ENCODE peak calls at places on chromosome 9, in ten cellular contexts. One of them, this sample, is unnamed.

GRCh38 chr9:88801214-88801796 is 190.0 kb upstream of the S1PR3 start:
- DNase-seq in lower leg skin: peak
- DNase-seq in aorta: no peak
- DNase-seq in foreskin keratinocyte: no peak
- DNase-seq in hippocampal formation: no peak
- DNase-seq in NCI-H1417 treated with DMSO at 0.1 percent for 48 hours: no peak
- DNase-seq in colonic mucosa: no peak
- DNase-seq in non-pigmented ciliary epithelial cell: no peak
- DNase-seq in right cardiac atrium: no peak
- DNase-seq in T-helper 17 cell: no peak
- DNase-seq in this sample: no peak

GRCh38 chr9:108620767-108621166 is 235.0 kb downstream of the ACTL7B start:
- DNase-seq in lower leg skin: no peak
- DNase-seq in aorta: no peak
- DNase-seq in foreskin keratinocyte: peak
- DNase-seq in hippocampal formation: no peak
- DNase-seq in NCI-H1417 treated with DMSO at 0.1 percent for 48 hours: no peak
- DNase-seq in colonic mucosa: no peak
- DNase-seq in non-pigmented ciliary epithelial cell: no peak
- DNase-seq in right cardiac atrium: no peak
- DNase-seq in T-helper 17 cell: no peak
- DNase-seq in this sample: no peak

GRCh38 chr9:76718166-76718565 is 46.1 kb upstream of the PCA3 start:
- DNase-seq in lower leg skin: no peak
- DNase-seq in aorta: no peak
- DNase-seq in foreskin keratinocyte: no peak
- DNase-seq in hippocampal formation: no peak
- DNase-seq in NCI-H1417 treated with DMSO at 0.1 percent for 48 hours: no peak
- DNase-seq in colonic mucosa: no peak
- DNase-seq in non-pigmented ciliary epithelial cell: no peak
- DNase-seq in right cardiac atrium: no peak
- DNase-seq in T-helper 17 cell: no peak
- DNase-seq in this sample: no peak

GRCh38 chr9:98477884-98478283 is 222.4 kb upstream of the TBC1D2 start:
- DNase-seq in lower leg skin: peak
- DNase-seq in aorta: no peak
- DNase-seq in foreskin keratinocyte: no peak
- DNase-seq in hippocampal formation: no peak
- DNase-seq in NCI-H1417 treated with DMSO at 0.1 percent for 48 hours: no peak
- DNase-seq in colonic mucosa: no peak
- DNase-seq in non-pigmented ciliary epithelial cell: no peak
- DNase-seq in right cardiac atrium: no peak
- DNase-seq in T-helper 17 cell: no peak
- DNase-seq in this sample: peak

GRCh38 chr9:23342296-23342695 is 483.7 kb downstream of the ELAVL2 start:
- DNase-seq in lower leg skin: no peak
- DNase-seq in aorta: no peak
- DNase-seq in foreskin keratinocyte: no peak
- DNase-seq in hippocampal formation: no peak
- DNase-seq in NCI-H1417 treated with DMSO at 0.1 percent for 48 hours: no peak
- DNase-seq in colonic mucosa: no peak
- DNase-seq in non-pigmented ciliary epithelial cell: peak
- DNase-seq in right cardiac atrium: no peak
- DNase-seq in T-helper 17 cell: no peak
- DNase-seq in this sample: peak

GRCh38 chr9:112552229-112553050 is 65.8 kb downstream of the KIAA1958 start:
- DNase-seq in lower leg skin: no peak
- DNase-seq in aorta: no peak
- DNase-seq in foreskin keratinocyte: no peak
- DNase-seq in hippocampal formation: no peak
- DNase-seq in NCI-H1417 treated with DMSO at 0.1 percent for 48 hours: no peak
- DNase-seq in colonic mucosa: no peak
- DNase-seq in non-pigmented ciliary epithelial cell: no peak
- DNase-seq in right cardiac atrium: no peak
- DNase-seq in T-helper 17 cell: no peak
- DNase-seq in this sample: no peak

GRCh38 chr9:95570150-95570549 is 53.4 kb upstream of the PTCH1 start:
- DNase-seq in lower leg skin: peak
- DNase-seq in aorta: no peak
- DNase-seq in foreskin keratinocyte: no peak
- DNase-seq in hippocampal formation: no peak
- DNase-seq in NCI-H1417 treated with DMSO at 0.1 percent for 48 hours: no peak
- DNase-seq in colonic mucosa: no peak
- DNase-seq in non-pigmented ciliary epithelial cell: no peak
- DNase-seq in right cardiac atrium: no peak
- DNase-seq in T-helper 17 cell: no peak
- DNase-seq in this sample: no peak

GRCh38 chr9:125850763-125851162 is 103.6 kb downstream of the PBX3 start:
- DNase-seq in lower leg skin: no peak
- DNase-seq in aorta: no peak
- DNase-seq in foreskin keratinocyte: no peak
- DNase-seq in hippocampal formation: no peak
- DNase-seq in NCI-H1417 treated with DMSO at 0.1 percent for 48 hours: no peak
- DNase-seq in colonic mucosa: no peak
- DNase-seq in non-pigmented ciliary epithelial cell: no peak
- DNase-seq in right cardiac atrium: no peak
- DNase-seq in T-helper 17 cell: no peak
- DNase-seq in this sample: no peak

GRCh38 chr9:116144038-116144437 is 9.6 kb upstream of the PAPPA start:
- DNase-seq in lower leg skin: no peak
- DNase-seq in aorta: no peak
- DNase-seq in foreskin keratinocyte: peak
- DNase-seq in hippocampal formation: no peak
- DNase-seq in NCI-H1417 treated with DMSO at 0.1 percent for 48 hours: no peak
- DNase-seq in colonic mucosa: no peak
- DNase-seq in non-pigmented ciliary epithelial cell: no peak
- DNase-seq in right cardiac atrium: no peak
- DNase-seq in T-helper 17 cell: no peak
- DNase-seq in this sample: no peak

GRCh38 chr9:129319076-129319937 is 141.2 kb upstream of the IER5L start:
- DNase-seq in lower leg skin: peak
- DNase-seq in aorta: no peak
- DNase-seq in foreskin keratinocyte: no peak
- DNase-seq in hippocampal formation: no peak
- DNase-seq in NCI-H1417 treated with DMSO at 0.1 percent for 48 hours: no peak
- DNase-seq in colonic mucosa: peak
- DNase-seq in non-pigmented ciliary epithelial cell: no peak
- DNase-seq in right cardiac atrium: no peak
- DNase-seq in T-helper 17 cell: no peak
- DNase-seq in this sample: no peak

GRCh38 chr9:8301296-8301695 is 501.7 kb upstream of the DMAC1 start:
- DNase-seq in lower leg skin: no peak
- DNase-seq in aorta: no peak
- DNase-seq in foreskin keratinocyte: no peak
- DNase-seq in hippocampal formation: no peak
- DNase-seq in NCI-H1417 treated with DMSO at 0.1 percent for 48 hours: no peak
- DNase-seq in colonic mucosa: no peak
- DNase-seq in non-pigmented ciliary epithelial cell: no peak
- DNase-seq in right cardiac atrium: no peak
- DNase-seq in T-helper 17 cell: no peak
- DNase-seq in this sample: no peak

GRCh38 chr9:36276840-36277239 is 18.6 kb upstream of the GNE start:
- DNase-seq in lower leg skin: no peak
- DNase-seq in aorta: no peak
- DNase-seq in foreskin keratinocyte: peak
- DNase-seq in hippocampal formation: no peak
- DNase-seq in NCI-H1417 treated with DMSO at 0.1 percent for 48 hours: no peak
- DNase-seq in colonic mucosa: peak
- DNase-seq in non-pigmented ciliary epithelial cell: peak
- DNase-seq in right cardiac atrium: no peak
- DNase-seq in T-helper 17 cell: no peak
- DNase-seq in this sample: no peak

GRCh38 chr9:22342489-22343217 is 104.0 kb upstream of the DMRTA1 start:
- DNase-seq in lower leg skin: no peak
- DNase-seq in aorta: no peak
- DNase-seq in foreskin keratinocyte: peak
- DNase-seq in hippocampal formation: no peak
- DNase-seq in NCI-H1417 treated with DMSO at 0.1 percent for 48 hours: no peak
- DNase-seq in colonic mucosa: no peak
- DNase-seq in non-pigmented ciliary epithelial cell: no peak
- DNase-seq in right cardiac atrium: peak
- DNase-seq in T-helper 17 cell: no peak
- DNase-seq in this sample: no peak

GRCh38 chr9:74102702-74103101 is 394.4 kb upstream of the RORB start:
- DNase-seq in lower leg skin: no peak
- DNase-seq in aorta: no peak
- DNase-seq in foreskin keratinocyte: no peak
- DNase-seq in hippocampal formation: no peak
- DNase-seq in NCI-H1417 treated with DMSO at 0.1 percent for 48 hours: no peak
- DNase-seq in colonic mucosa: no peak
- DNase-seq in non-pigmented ciliary epithelial cell: no peak
- DNase-seq in right cardiac atrium: no peak
- DNase-seq in T-helper 17 cell: no peak
- DNase-seq in this sample: no peak

GRCh38 chr9:133237271-133237731 is 28.3 kb upstream of the OBP2B start:
- DNase-seq in lower leg skin: peak
- DNase-seq in aorta: no peak
- DNase-seq in foreskin keratinocyte: peak
- DNase-seq in hippocampal formation: no peak
- DNase-seq in NCI-H1417 treated with DMSO at 0.1 percent for 48 hours: no peak
- DNase-seq in colonic mucosa: no peak
- DNase-seq in non-pigmented ciliary epithelial cell: no peak
- DNase-seq in right cardiac atrium: no peak
- DNase-seq in T-helper 17 cell: no peak
- DNase-seq in this sample: no peak

GRCh38 chr9:87497604-87498045 is at the start of gene DAPK1:
- DNase-seq in lower leg skin: peak
- DNase-seq in aorta: peak
- DNase-seq in foreskin keratinocyte: peak
- DNase-seq in hippocampal formation: peak
- DNase-seq in NCI-H1417 treated with DMSO at 0.1 percent for 48 hours: peak
- DNase-seq in colonic mucosa: peak
- DNase-seq in non-pigmented ciliary epithelial cell: no peak
- DNase-seq in right cardiac atrium: peak
- DNase-seq in T-helper 17 cell: no peak
- DNase-seq in this sample: peak

This sample was measured in frontal cortex.